ENCODE peak calls at places on chromosomes 13 and 19, in six cellular contexts. K is CD8-positive, alpha-beta T cell; B is activated T-cell treated with anti-CD3 and anti-CD28 coated beads, Interleukin-2, amount 50 U/mL, for 1 hour; L is lower leg skin; F is astrocyte of the spinal cord; C is H9. J is an unnamed sample.

GRCh38 chr19:45254044-45254531 is 3.0 kb downstream of the MARK4 start:
- DNase-seq in L (no peak), K (no peak), B (peak), C (no peak), F (no peak), J (no peak)

GRCh38 chr19:35328851-35329285 is at the start of gene CD22:
- DNase-seq in L (no peak), F (no peak), C (no peak), B (no peak), K (no peak), J (no peak)

GRCh38 chr13:99980201-99981114 is 1.1 kb upstream of the ZIC2 start:
- DNase-seq in B (peak), L (no peak), K (peak), C (peak), F (peak), J (peak)

GRCh38 chr13:30355405-30355741 is 48.0 kb upstream of the KATNAL1 start:
- DNase-seq in F (no peak), L (peak), K (peak), C (peak), B (peak), J (no peak)

GRCh38 chr19:17680235-17680722 is 7.9 kb downstream of the UNC13A start:
- DNase-seq in F (peak), K (peak), L (peak), C (peak), B (peak), J (peak)

GRCh38 chr13:70310720-70311119 is 202.5 kb upstream of the KLHL1 start:
- DNase-seq in F (peak), K (no peak), C (no peak), B (no peak), L (no peak), J (no peak)

GRCh38 chr13:23679214-23679613 is 109.0 kb downstream of the TNFRSF19 start:
- DNase-seq in K (no peak), B (no peak), L (no peak), C (no peak), F (peak), J (no peak)

GRCh38 chr19:28706693-28707092 is 506.3 kb downstream of the UQCRFS1 start:
- DNase-seq in L (no peak), F (no peak), C (no peak), K (no peak), B (no peak), J (no peak)

GRCh38 chr13:26342898-26343297 is 89.0 kb downstream of the CDK8 start:
- DNase-seq in B (no peak), K (no peak), L (no peak), F (no peak), C (no peak), J (no peak)

GRCh38 chr19:45168767-45169351 is 8.1 kb upstream of the NKPD1 start:
- DNase-seq in B (no peak), L (no peak), C (no peak), F (no peak), K (no peak), J (no peak)

GRCh38 chr19:29641597-29641996 is 23.7 kb upstream of the PLEKHF1 start:
- DNase-seq in C (no peak), F (no peak), L (no peak), B (no peak), K (no peak), J (no peak)

GRCh38 chr13:20826810-20827560 is 53.2 kb upstream of the EEF1AKMT1 start:
- DNase-seq in L (no peak), C (no peak), K (no peak), B (no peak), F (peak), J (no peak)

GRCh38 chr19:17262557-17262956 is 2.0 kb downstream of the USHBP1 start:
- DNase-seq in L (no peak), F (no peak), B (no peak), K (no peak), C (no peak), J (no peak)

GRCh38 chr13:66967825-66968597 is 262.1 kb downstream of the PCDH9 start:
- DNase-seq in F (peak), B (no peak), C (no peak), K (no peak), L (no peak), J (no peak)

GRCh38 chr13:36430247-36431203 is 1.8 kb upstream of the CCNA1 start:
- DNase-seq in B (no peak), K (no peak), L (no peak), F (no peak), C (peak), J (no peak)

GRCh38 chr19:28074773-28075172 is 1138.2 kb downstream of the UQCRFS1 start:
- DNase-seq in K (no peak), L (no peak), F (no peak), B (no peak), C (no peak), J (no peak)

GRCh38 chr19:2328401-2329161 is at the start of the genes LSM7 and SPPL2B:
- DNase-seq in B (peak), C (peak), K (peak), F (peak), L (peak), J (peak)

GRCh38 chr13:48631441-48631840 is 22.3 kb upstream of the CYSLTR2 start:
- DNase-seq in K (no peak), F (no peak), B (no peak), C (no peak), L (no peak), J (no peak)

GRCh38 chr13:60591348-60591747 is 194.3 kb downstream of the TDRD3 start:
- DNase-seq in C (no peak), L (no peak), B (no peak), K (no peak), F (peak), J (no peak)

GRCh38 chr19:30590596-30591229 is 218.5 kb downstream of the ZNF536 start:
- DNase-seq in B (no peak), F (no peak), K (no peak), C (no peak), L (peak), J (no peak)

GRCh38 chr13:72839831-72840426 is 58.0 kb downstream of the PIBF1 start:
- DNase-seq in F (peak), L (no peak), B (peak), K (peak), C (peak), J (no peak)

GRCh38 chr19:41366089-41366488 is 2.1 kb upstream of the B9D2 start:
- DNase-seq in F (no peak), C (no peak), B (no peak), K (no peak), L (no peak), J (no peak)

GRCh38 chr13:109610517-109610916 is 175.9 kb downstream of the IRS2 start:
- DNase-seq in L (no peak), B (peak), K (peak), F (no peak), C (peak), J (no peak)

GRCh38 chr19:39131255-39131755 is 5.7 kb downstream of the PAK4 start:
- DNase-seq in F (no peak), K (no peak), C (no peak), B (no peak), L (no peak), J (peak)

GRCh38 chr13:26019881-26020535 is 31.8 kb downstream of the SHISA2 start:
- DNase-seq in F (peak), K (no peak), B (no peak), C (no peak), L (no peak), J (no peak)

GRCh38 chr13:51349016-51349415 is 9.5 kb downstream of the SERPINE3 start:
- DNase-seq in K (no peak), L (no peak), C (no peak), F (no peak), B (no peak), J (no peak)

GRCh38 chr13:27263438-27263837 is 7.2 kb upstream of the RASL11A start:
- DNase-seq in F (no peak), C (no peak), K (no peak), L (no peak), B (no peak), J (no peak)

GRCh38 chr13:76455960-76456359 is 430.2 kb downstream of the KCTD12 start:
- DNase-seq in K (no peak), B (no peak), C (no peak), L (no peak), F (peak), J (no peak)

GRCh38 chr13:34246511-34246910 is 428.6 kb downstream of the RFC3 start:
- DNase-seq in F (no peak), L (no peak), K (no peak), C (no peak), B (no peak), J (no peak)

GRCh38 chr13:35865341-35866240 is 265.6 kb downstream of the DCLK1 start:
- DNase-seq in C (no peak), B (no peak), L (no peak), K (no peak), F (no peak), J (no peak)

GRCh38 chr13:74931698-74932433 is 550.1 kb downstream of the TBC1D4 start:
- DNase-seq in K (no peak), C (no peak), F (no peak), B (no peak), L (no peak), J (no peak)

GRCh38 chr13:79880820-79881219 is 399.9 kb downstream of the NDFIP2 start:
- DNase-seq in K (no peak), F (no peak), C (no peak), B (no peak), L (no peak), J (no peak)

GRCh38 chr19:17549088-17549740 is 6.2 kb upstream of the COLGALT1 start:
- DNase-seq in B (no peak), F (no peak), C (no peak), L (no peak), K (no peak), J (no peak)

GRCh38 chr13:60329221-60329983 is 67.6 kb upstream of the TDRD3 start:
- DNase-seq in B (no peak), F (peak), L (no peak), C (peak), K (no peak), J (no peak)

GRCh38 chr13:101627556-101627943 is 175.1 kb downstream of the ITGBL1 start:
- DNase-seq in L (no peak), K (no peak), F (peak), B (no peak), C (no peak), J (no peak)

GRCh38 chr19:51116736-51117135 is 8.0 kb upstream of the SIGLEC9 start:
- DNase-seq in B (no peak), L (no peak), K (peak), F (no peak), C (no peak), J (no peak)

GRCh38 chr13:99008577-99008976 is 30.7 kb upstream of the DOCK9 start:
- DNase-seq in K (no peak), L (no peak), C (no peak), B (no peak), F (no peak), J (no peak)

GRCh38 chr13:62747629-62748028 is 1332.0 kb upstream of the PCDH20 start:
- DNase-seq in F (no peak), L (no peak), B (no peak), C (no peak), K (no peak), J (no peak)